ENCODE peak calls at places on chromosomes 13 and 19, in five cellular contexts. D, A, L, G and X are unnamed samples.

GRCh38 chr13:48730971-48731658 is 77.4 kb downstream of the CYSLTR2 start:
- DNase-seq in D (no peak), A (no peak), L (no peak), G (no peak), X (peak; percentile 56)

GRCh38 chr19:18301718-18302111 is 20.3 kb upstream of the JUND start:
- DNase-seq in D (no peak), A (no peak), L (no peak), G (no peak), X (no peak)

GRCh38 chr13:64912141-64912540 is 2318.0 kb downstream of the PCDH9 start:
- DNase-seq in D (no peak), A (no peak), L (no peak), G (no peak), X (peak; percentile 1)

GRCh38 chr13:43786766-43787517 is at the start of gene ENOX1:
- DNase-seq in D (peak; percentile 78), A (no peak), L (peak; percentile 63), G (peak; percentile 49), X (no peak)

GRCh38 chr19:55284405-55285058 is 735 bp downstream of the BRSK1 start:
- DNase-seq in D (no peak), A (no peak), L (no peak), G (no peak), X (no peak)

GRCh38 chr13:42970824-42971669 is 21.0 kb downstream of the EPSTI1 start:
- DNase-seq in D (no peak), A (no peak), L (peak; percentile 42), G (peak; percentile 41), X (no peak)

GRCh38 chr13:99821741-99822140 is 149.8 kb downstream of the ZIC5 start:
- DNase-seq in D (no peak), A (no peak), L (no peak), G (no peak), X (no peak)

GRCh38 chr19:55158848-55159793 is 1.6 kb upstream of the TNNI3 start:
- DNase-seq in D (peak; percentile 83), A (no peak), L (no peak), G (peak; percentile 59), X (no peak)

GRCh38 chr13:43464578-43465264 is 322.1 kb downstream of the ENOX1 start:
- DNase-seq in D (no peak), A (no peak), L (no peak), G (no peak), X (no peak)

GRCh38 chr13:98842074-98842473 is 89.6 kb upstream of the SLC15A1 start:
- DNase-seq in D (no peak), A (no peak), L (no peak), G (no peak), X (no peak)

GRCh38 chr19:11737964-11738745 is 591 bp downstream of the ZNF823 start:
- DNase-seq in D (peak; percentile 45), A (no peak), L (peak; percentile 51), G (peak; percentile 68), X (no peak)

GRCh38 chr13:67383358-67383757 is 153.2 kb upstream of the PCDH9 start:
- DNase-seq in D (no peak), A (no peak), L (no peak), G (no peak), X (no peak)

GRCh38 chr19:13011653-13012389 is 16.5 kb downstream of the NFIX start:
- DNase-seq in D (no peak), A (no peak), L (peak; percentile 51), G (no peak), X (no peak)

GRCh38 chr19:18794029-18794313 is 2.9 kb upstream of the COMP start:
- DNase-seq in D (no peak), A (no peak), L (no peak), G (no peak), X (no peak)

GRCh38 chr19:18223860-18224524 is 2.2 kb downstream of the PDE4C start:
- DNase-seq in D (peak; percentile 50), A (no peak), L (peak; percentile 67), G (peak; percentile 38), X (no peak)

GRCh38 chr13:112791662-112792440 is 102.0 kb downstream of the ATP11A start:
- DNase-seq in D (no peak), A (no peak), L (no peak), G (no peak), X (no peak)

GRCh38 chr13:108154421-108154858 is 60.9 kb downstream of the LIG4 start:
- DNase-seq in D (no peak), A (no peak), L (no peak), G (peak; percentile 4), X (no peak)

GRCh38 chr13:39501711-39502324 is 101.2 kb downstream of the LHFPL6 start:
- DNase-seq in D (peak; percentile 29), A (no peak), L (no peak), G (no peak), X (no peak)

GRCh38 chr19:54470991-54471782 is 1.9 kb downstream of the CDC42EP5 start:
- DNase-seq in D (peak; percentile 66), A (no peak), L (no peak), G (peak; percentile 52), X (no peak)

GRCh38 chr19:37941820-37942515 is 35.0 kb downstream of the SIPA1L3 start:
- DNase-seq in D (no peak), A (no peak), L (no peak), G (no peak), X (no peak)

GRCh38 chr19:15732388-15732787 is 4.6 kb downstream of the OR10H2 start:
- DNase-seq in D (no peak), A (no peak), L (no peak), G (no peak), X (no peak)